ENCODE peak calls at places on chromosomes 6 and 20, in four cellular contexts. One of them, this sample, is unnamed.

GRCh38 chr20:49914310-49915117 is 815 bp downstream of the SPATA2 start:
- DNase-seq in K562: no peak
- DNase-seq in HepG2: no peak
- DNase-seq in H1: no peak
- DNase-seq in this sample: no peak

GRCh38 chr6:43865947-43866346 is 95.9 kb downstream of the VEGFA start:
- DNase-seq in HepG2: no peak
- DNase-seq in H1: no peak
- DNase-seq in K562: no peak
- DNase-seq in this sample: no peak

GRCh38 chr6:36586606-36587005 is 7.6 kb upstream of the SRSF3 start:
- DNase-seq in HepG2: no peak
- DNase-seq in H1: no peak
- DNase-seq in K562: no peak
- DNase-seq in this sample: no peak

GRCh38 chr6:84749181-84749580 is 15.2 kb downstream of the TBX18 start:
- DNase-seq in K562: no peak
- DNase-seq in HepG2: no peak
- DNase-seq in H1: no peak
- DNase-seq in this sample: no peak

GRCh38 chr6:82270791-82271392 is 23.3 kb upstream of the IBTK start:
- DNase-seq in HepG2: peak; percentile 30
- DNase-seq in H1: no peak
- DNase-seq in K562: peak; percentile 44
- DNase-seq in this sample: peak; percentile 15

GRCh38 chr6:121480099-121480713 is 44.8 kb downstream of the GJA1 start:
- DNase-seq in HepG2: no peak
- DNase-seq in H1: no peak
- DNase-seq in K562: no peak
- DNase-seq in this sample: no peak

GRCh38 chr6:138647006-138647405 is 126.6 kb upstream of the CCDC28A start:
- DNase-seq in K562: no peak
- DNase-seq in H1: no peak
- DNase-seq in HepG2: no peak
- DNase-seq in this sample: no peak

GRCh38 chr6:73024598-73024997 is 200.7 kb downstream of the KHDC1L start:
- DNase-seq in HepG2: no peak
- DNase-seq in H1: no peak
- DNase-seq in K562: no peak
- DNase-seq in this sample: no peak

GRCh38 chr20:38771621-38772020 is 23.4 kb downstream of the ACTR5 start:
- DNase-seq in H1: no peak
- DNase-seq in K562: no peak
- DNase-seq in HepG2: no peak
- DNase-seq in this sample: no peak

GRCh38 chr6:14817068-14817467 is 428.8 kb upstream of the JARID2 start:
- DNase-seq in HepG2: no peak
- DNase-seq in H1: no peak
- DNase-seq in K562: no peak
- DNase-seq in this sample: no peak

GRCh38 chr20:1309439-1309847 is 19.5 kb downstream of the SDCBP2 start:
- DNase-seq in K562: no peak
- DNase-seq in H1: peak; percentile 65
- DNase-seq in HepG2: no peak
- DNase-seq in this sample: no peak

GRCh38 chr6:155611742-155612141 is 156.1 kb upstream of the NOX3 start:
- DNase-seq in HepG2: no peak
- DNase-seq in H1: no peak
- DNase-seq in K562: no peak
- DNase-seq in this sample: no peak

GRCh38 chr6:83311231-83311630 is 118.1 kb downstream of the RWDD2A start:
- DNase-seq in HepG2: no peak
- DNase-seq in K562: no peak
- DNase-seq in H1: no peak
- DNase-seq in this sample: no peak

DNA sequence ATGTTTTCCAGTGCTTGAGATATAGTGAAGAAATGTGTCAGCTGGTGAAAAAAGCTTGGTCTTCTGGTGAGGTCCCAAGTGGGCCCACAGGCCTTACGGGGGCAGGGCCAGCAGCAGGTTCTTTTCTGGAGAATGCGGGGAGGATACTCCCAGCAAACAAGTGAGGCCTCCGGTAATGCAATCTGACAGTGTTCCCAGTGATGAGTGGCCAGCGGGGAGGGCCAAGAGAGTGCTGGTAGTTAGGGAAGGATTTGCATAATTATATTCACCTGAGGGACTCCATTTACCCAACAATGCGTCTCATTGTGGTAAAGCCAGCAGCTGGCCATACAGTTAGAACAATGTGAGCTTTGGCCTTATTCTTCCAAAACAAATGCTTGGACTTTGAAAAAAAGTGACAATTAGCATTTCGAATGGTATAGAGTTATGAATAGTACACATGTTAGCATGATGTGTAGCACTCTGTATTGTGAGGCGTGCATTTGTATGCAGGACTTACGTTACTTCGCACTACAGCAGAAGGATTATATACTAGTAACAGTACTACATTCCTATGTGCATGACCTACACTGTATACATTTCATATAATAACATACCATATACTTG is 69.7 kb downstream of the MYB start:
- DNase-seq in K562: no peak
- DNase-seq in H1: peak; percentile 56
- DNase-seq in HepG2: peak; percentile 49
- DNase-seq in this sample: no peak
- TF ChIP-seq HDAC6 in K562: no peak
- TF ChIP-seq HDAC6 in H1: no peak
- TF ChIP-seq HDAC6 in HepG2: no peak
- TF ChIP-seq HDAC6 in this sample: no peak

DNA sequence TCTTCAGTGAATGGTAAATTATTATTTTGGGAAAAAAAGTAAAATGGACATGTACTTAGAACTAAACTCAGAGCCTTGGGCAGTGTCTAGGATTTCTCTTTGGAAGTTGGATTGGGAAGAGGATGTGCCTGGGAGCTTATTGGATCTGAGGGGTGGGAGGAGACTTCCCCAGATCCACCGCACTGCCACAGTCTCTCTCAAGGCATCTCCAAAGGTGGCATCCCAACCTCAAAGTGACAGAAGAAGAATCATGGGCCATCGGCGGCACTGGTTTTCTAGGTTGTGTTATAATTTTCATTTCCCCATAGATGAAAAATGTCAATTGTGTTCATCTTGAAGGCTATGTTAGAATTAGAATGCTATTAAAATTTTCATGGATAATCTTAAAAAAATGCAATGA is 66.8 kb upstream of the CD93 start:
- DNase-seq in H1: no peak
- DNase-seq in HepG2: no peak
- DNase-seq in K562: no peak
- DNase-seq in this sample: no peak
- TF ChIP-seq HDAC6 in H1: no peak
- TF ChIP-seq HDAC6 in HepG2: no peak
- TF ChIP-seq HDAC6 in K562: no peak
- TF ChIP-seq HDAC6 in this sample: no peak

GRCh38 chr6:11654876-11655275 is 117.3 kb downstream of the TMEM170B start:
- DNase-seq in K562: no peak
- DNase-seq in HepG2: no peak
- DNase-seq in H1: no peak
- DNase-seq in this sample: no peak

GRCh38 chr6:11650711-11651110 is 113.2 kb downstream of the TMEM170B start:
- DNase-seq in HepG2: no peak
- DNase-seq in H1: no peak
- DNase-seq in K562: no peak
- DNase-seq in this sample: no peak

GRCh38 chr6:11650297-11650696 is 112.7 kb downstream of the TMEM170B start:
- DNase-seq in HepG2: no peak
- DNase-seq in K562: no peak
- DNase-seq in H1: peak; percentile 64
- DNase-seq in this sample: no peak

GRCh38 chr6:11656486-11656885 is 118.9 kb downstream of the TMEM170B start:
- DNase-seq in K562: no peak
- DNase-seq in H1: no peak
- DNase-seq in HepG2: no peak
- DNase-seq in this sample: no peak

GRCh38 chr6:11653028-11653583 is 115.6 kb downstream of the TMEM170B start:
- DNase-seq in K562: peak; percentile 33
- DNase-seq in H1: no peak
- DNase-seq in HepG2: peak; percentile 15
- DNase-seq in this sample: no peak
- TF ChIP-seq HDAC6 in K562: no peak
- TF ChIP-seq HDAC6 in H1: no peak
- TF ChIP-seq HDAC6 in HepG2: no peak
- TF ChIP-seq HDAC6 in this sample: no peak

GRCh38 chr6:154579046-154579823 is 68.8 kb upstream of the CNKSR3 start:
- DNase-seq in H1: no peak
- DNase-seq in K562: no peak
- DNase-seq in HepG2: no peak
- DNase-seq in this sample: no peak
- TF ChIP-seq HDAC6 in H1: no peak
- TF ChIP-seq HDAC6 in K562: no peak
- TF ChIP-seq HDAC6 in HepG2: no peak
- TF ChIP-seq HDAC6 in this sample: no peak

GRCh38 chr20:59024111-59024530 is 4.9 kb downstream of the TUBB1 start:
- DNase-seq in HepG2: no peak
- DNase-seq in H1: no peak
- DNase-seq in K562: no peak
- DNase-seq in this sample: no peak
- TF ChIP-seq HDAC6 in HepG2: no peak
- TF ChIP-seq HDAC6 in H1: no peak
- TF ChIP-seq HDAC6 in K562: no peak
- TF ChIP-seq HDAC6 in this sample: no peak

GRCh38 chr6:166333172-166333995 is 9.0 kb downstream of the SFT2D1 start:
- DNase-seq in HepG2: no peak
- DNase-seq in K562: no peak
- DNase-seq in H1: no peak
- DNase-seq in this sample: peak; percentile 73
- TF ChIP-seq HDAC6 in HepG2: no peak
- TF ChIP-seq HDAC6 in K562: no peak
- TF ChIP-seq HDAC6 in H1: no peak
- TF ChIP-seq HDAC6 in this sample: no peak